ENCODE peak calls at places on chromosomes 1 and 21, in six cellular contexts. O is prostate gland, K is esophagus muscularis mucosa, R is GM23338, U is K562, T is breast epithelium. J is an unnamed sample.

GRCh38 chr1:192147221-192147620 is 11.0 kb upstream of the RGS18 start:
- DNase-seq in O (no peak), K (no peak), R (no peak), U (no peak), T (no peak), J (no peak)

GRCh38 chr1:180228648-180229482 is 1.2 kb upstream of the LHX4 start:
- DNase-seq in O (no peak), K (no peak), R (peak; percentile 55), U (peak; percentile 61), T (no peak), J (no peak)

GRCh38 chr1:151368745-151369610 is 3.5 kb downstream of the SELENBP1 start:
- DNase-seq in O (no peak), K (no peak), R (no peak), U (no peak), T (no peak), J (peak; percentile 49)

GRCh38 chr1:177820213-177820612 is 149.6 kb downstream of the SEC16B start:
- DNase-seq in O (no peak), K (no peak), R (no peak), U (no peak), T (no peak), J (no peak)

GRCh38 chr1:32636793-32637561 is 13.4 kb downstream of the ZBTB8OS start:
- DNase-seq in O (no peak), K (no peak), R (peak; percentile 52), U (no peak), T (no peak), J (no peak)

GRCh38 chr1:158732524-158732923 is 12.0 kb upstream of the OR6K3 start:
- DNase-seq in O (no peak), K (no peak), R (no peak), U (peak; percentile 43), T (no peak), J (no peak)

GRCh38 chr21:31233711-31234110 is 110.3 kb downstream of the TIAM1 start:
- DNase-seq in O (no peak), K (no peak), R (no peak), U (no peak), T (no peak), J (no peak)

GRCh38 chr1:199089393-199090122 is 450.7 kb downstream of the PTPRC start:
- DNase-seq in O (no peak), K (no peak), R (no peak), U (no peak), T (no peak), J (no peak)

GRCh38 chr1:31712625-31713024 is 8.8 kb upstream of the COL16A1 start:
- DNase-seq in O (no peak), K (no peak), R (no peak), U (no peak), T (no peak), J (peak; percentile 66)

GRCh38 chr1:59752556-59753412 is 62.0 kb upstream of the HOOK1 start:
- DNase-seq in O (no peak), K (peak; percentile 62), R (no peak), U (no peak), T (no peak), J (no peak)

GRCh38 chr1:2856076-2856390 is 54.5 kb upstream of the TTC34 start:
- DNase-seq in O (no peak), K (no peak), R (no peak), U (no peak), T (no peak), J (no peak)

GRCh38 chr1:91776068-91776794 is 109.7 kb downstream of the TGFBR3 start:
- DNase-seq in O (no peak), K (no peak), R (no peak), U (no peak), T (no peak), J (no peak)
- H3K4me1 ChIP-seq in O (no peaks in the 10 kb centered on the region), K (peaks cover 82% of the 10 kb centered on the region), R (peaks cover 15% of the 10 kb centered on the region), U (no peaks in the 10 kb centered on the region), T (peaks cover 22% of the 10 kb centered on the region), J (peaks cover 9% of the 10 kb centered on the region)

DNA sequence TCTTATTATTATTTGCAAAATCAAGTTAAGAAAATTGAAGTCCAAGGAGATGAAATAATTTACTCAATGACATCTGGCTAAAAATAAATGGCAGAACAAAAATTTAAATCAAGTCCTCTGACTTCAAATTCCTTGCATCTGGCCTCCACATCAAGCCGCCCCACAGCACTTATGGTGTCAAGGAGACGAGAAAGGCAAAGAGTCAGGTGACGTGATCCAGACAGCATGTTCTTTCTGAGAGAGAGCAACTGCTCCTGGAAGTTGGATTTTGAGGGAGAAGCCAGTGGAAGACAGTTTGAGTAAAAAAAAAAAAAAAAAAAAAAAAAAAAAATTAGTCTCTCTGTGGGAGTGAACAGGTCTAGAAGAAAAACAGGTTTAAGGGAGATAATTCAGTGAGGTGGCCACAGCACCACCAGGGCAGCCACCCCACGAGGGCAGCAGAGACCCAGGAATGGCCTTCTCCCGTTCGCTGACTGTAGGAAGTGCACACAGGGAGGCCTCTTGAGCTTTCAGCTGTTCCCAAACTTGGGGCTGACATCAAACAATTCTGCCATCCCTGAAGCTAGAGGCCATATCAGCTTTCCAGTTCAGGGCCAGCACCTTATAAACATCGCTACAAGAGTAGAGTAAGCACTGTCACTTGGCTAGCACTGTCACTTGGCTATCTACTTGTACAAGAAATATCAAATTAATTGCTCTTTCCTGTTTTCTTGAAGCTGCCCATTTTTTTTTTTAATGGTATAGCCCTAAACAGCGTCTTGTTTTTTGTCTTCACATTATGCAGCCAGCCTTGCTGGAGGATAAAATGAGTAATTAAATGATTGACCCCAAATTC is 7.8 kb downstream of the C1orf162 start:
- DNase-seq in O (peak; percentile 62), K (peak; percentile 94), R (peak; percentile 84), U (peak; percentile 67), T (peak; percentile 50), J (peak; percentile 79)
- TF ChIP-seq POLR2AphosphoS5 in O (peak; percentile 15), K (peak; percentile 42), R (no peak), U (no peak), T (no peak), J (no peak)

GRCh38 chr1:201890223-201890622 is 1.5 kb downstream of the SHISA4 start:
- DNase-seq in O (no peak), K (no peak), R (no peak), U (peak; percentile 36), T (no peak), J (no peak)
- H3K4me1 ChIP-seq in O (peaks cover 2% of the 10 kb centered on the region), K (peaks cover 86% of the 10 kb centered on the region), R (peaks cover 11% of the 10 kb centered on the region), U (peaks cover 34% of the 10 kb centered on the region), T (no peaks in the 10 kb centered on the region), J (peaks cover 16% of the 10 kb centered on the region)

GRCh38 chr1:47178665-47179022 is 11.2 kb downstream of the PDZK1IP1 start:
- DNase-seq in O (no peak), K (peak; percentile 74), R (no peak), U (no peak), T (no peak), J (no peak)

GRCh38 chr1:47179988-47180563 is 9.8 kb downstream of the PDZK1IP1 start:
- DNase-seq in O (no peak), K (peak; percentile 34), R (no peak), U (no peak), T (no peak), J (no peak)

GRCh38 chr1:47180603-47181094 is 9.2 kb downstream of the PDZK1IP1 start:
- DNase-seq in O (no peak), K (peak; percentile 68), R (no peak), U (peak; percentile 36), T (no peak), J (no peak)

GRCh38 chr1:47178020-47178419 is 11.8 kb downstream of the PDZK1IP1 start:
- DNase-seq in O (no peak), K (peak; percentile 83), R (no peak), U (no peak), T (no peak), J (no peak)

GRCh38 chr1:47179023-47179987 is 10.5 kb downstream of the PDZK1IP1 start:
- DNase-seq in O (peak; percentile 83), K (peak; percentile 94), R (peak; percentile 97), U (peak; percentile 85), T (peak; percentile 86), J (peak; percentile 92)
- TF ChIP-seq POLR2AphosphoS5 in O (peak; percentile 42), K (peak; percentile 67), R (no peak), U (peak; percentile 44), T (peak; percentile 44), J (no peak)

DNA sequence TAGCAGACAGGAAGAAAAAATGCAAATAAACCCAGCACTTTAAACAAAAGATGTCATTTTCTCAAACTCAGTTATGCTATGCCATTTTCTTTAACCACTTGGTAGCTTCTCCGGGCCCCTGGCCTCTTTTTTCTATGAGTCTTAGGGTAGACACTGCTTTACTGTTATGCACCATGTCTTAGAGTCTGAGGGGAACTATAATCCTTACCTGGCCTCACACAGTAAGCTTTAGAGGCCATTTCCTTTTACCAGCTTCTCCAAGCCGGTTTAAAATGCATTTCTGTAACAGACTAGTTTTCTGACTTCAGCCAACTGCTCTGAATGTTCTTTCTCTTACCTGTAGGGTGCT is 73.7 kb upstream of the EDEM3 start:
- DNase-seq in O (no peak), K (no peak), R (no peak), U (no peak), T (no peak), J (no peak)
- H3K4me1 ChIP-seq in O (no peaks in the 10 kb centered on the region), K (peaks cover 54% of the 10 kb centered on the region), R (no peaks in the 10 kb centered on the region), U (no peaks in the 10 kb centered on the region), T (peaks cover 7% of the 10 kb centered on the region), J (peaks cover 7% of the 10 kb centered on the region)

DNA sequence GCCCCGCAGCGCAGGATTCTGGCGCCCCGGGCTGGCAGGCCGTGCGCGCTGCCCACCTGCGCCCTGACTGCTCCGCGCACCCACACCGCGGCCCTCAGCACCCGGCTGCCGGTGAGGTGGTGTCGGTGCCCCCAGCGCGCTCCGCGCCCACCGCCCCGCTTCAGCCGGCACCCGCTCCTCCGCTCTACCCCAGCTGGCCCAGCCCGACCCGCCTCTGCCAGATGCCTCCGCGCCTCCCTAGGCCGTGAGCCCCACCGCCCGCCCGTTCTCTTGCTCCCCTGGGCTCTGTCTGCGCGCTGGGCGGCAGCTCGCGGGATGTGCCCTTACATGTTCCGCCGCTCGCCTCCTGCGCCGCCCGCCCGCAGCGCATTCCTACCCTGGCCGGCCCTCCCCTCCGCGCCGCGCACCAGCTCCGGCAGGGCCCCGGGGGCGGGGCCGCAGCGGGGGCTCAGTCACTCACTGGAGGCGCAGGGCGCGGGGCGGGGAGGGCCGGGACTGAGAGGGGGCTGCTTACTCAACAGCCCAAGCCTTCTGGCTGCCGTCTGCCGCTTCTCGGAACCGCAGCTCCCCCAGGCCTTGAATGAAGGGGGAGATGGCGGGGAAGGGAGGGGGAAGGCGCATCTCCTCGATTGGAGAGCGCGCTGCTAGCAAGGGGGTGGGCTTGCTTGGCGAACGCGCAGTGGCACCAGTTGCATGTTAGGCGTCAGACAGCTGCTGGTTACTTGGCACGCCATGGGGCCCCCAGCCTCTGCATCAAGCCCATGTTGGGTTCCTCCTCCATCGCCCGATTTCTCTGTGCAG is at the start of gene PHLDA3:
- DNase-seq in O (peak; percentile 88), K (peak; percentile 96), R (peak; percentile 89), U (peak; percentile 77), T (peak; percentile 93), J (peak; percentile 81)
- TF ChIP-seq POLR2AphosphoS5 in O (peak; percentile 66), K (peak; percentile 86), R (peak; percentile 76), U (no peak), T (peak; percentile 64), J (peak; percentile 95)

GRCh38 chr1:109792056-109792831 is 28.5 kb upstream of the EPS8L3 start:
- DNase-seq in O (no peak), K (no peak), R (peak; percentile 73), U (peak; percentile 83), T (peak; percentile 62), J (peak; percentile 67)
- H3K4me1 ChIP-seq in O (no peaks in the 10 kb centered on the region), K (peaks cover 72% of the 10 kb centered on the region), R (peaks cover 24% of the 10 kb centered on the region), U (peaks cover 66% of the 10 kb centered on the region), T (peaks cover 24% of the 10 kb centered on the region), J (peaks cover 60% of the 10 kb centered on the region)

J was measured in transverse colon.